ENCODE peak calls at places on chromosomes 16 and 17, in seven cellular contexts. T is fibroblast of lung, L is colonic mucosa, O is mesendoderm, S is H1, M is SK-N-SH, P is IMR-90. J is an unnamed sample.
A peak's percentile ranks its signal among the peaks of the same experiment; 100 is the strongest.

GRCh38 chr17:80888276-80889160 is 103.1 kb upstream of the CHMP6 start:
- DNase-seq in T (no peak), L (no peak), O (no peak), S (no peak), M (no peak), P (no peak), J (no peak)

GRCh38 chr17:82492647-82493516 is 26.6 kb upstream of the FOXK2 start:
- DNase-seq in T (peak; percentile 75), L (no peak), O (no peak), S (no peak), M (peak; percentile 48), P (peak; percentile 76), J (no peak)

GRCh38 chr17:49015924-49016774 is 19.0 kb downstream of the IGF2BP1 start:
- DNase-seq in T (peak; percentile 33), L (no peak), O (no peak), S (no peak), M (no peak), P (peak; percentile 20), J (no peak)

GRCh38 chr17:31544186-31544585 is 152.7 kb downstream of the RAB11FIP4 start:
- DNase-seq in T (no peak), L (no peak), O (no peak), S (no peak), M (no peak), P (no peak), J (no peak)

GRCh38 chr17:66850692-66851091 is 15.8 kb downstream of the CACNG5 start:
- DNase-seq in T (no peak), L (no peak), O (no peak), S (no peak), M (no peak), P (no peak), J (no peak)

GRCh38 chr16:85384831-85385462 is 228.2 kb upstream of the GSE1 start:
- DNase-seq in T (no peak), L (peak; percentile 83), O (no peak), S (no peak), M (no peak), P (no peak), J (no peak)

GRCh38 chr16:72791786-72792185 is 256.1 kb downstream of the ZFHX3 start:
- DNase-seq in T (no peak), L (no peak), O (no peak), S (no peak), M (no peak), P (no peak), J (no peak)

GRCh38 chr17:14125518-14126125 is 56.3 kb downstream of the COX10 start:
- DNase-seq in T (no peak), L (no peak), O (no peak), S (no peak), M (no peak), P (no peak), J (no peak)

GRCh38 chr17:42098747-42099399 is 600 bp upstream of the ZNF385C start:
- DNase-seq in T (no peak), L (no peak), O (no peak), S (no peak), M (peak; percentile 54), P (no peak), J (peak; percentile 35)

GRCh38 chr17:75877752-75878173 is 618 bp downstream of the TRIM47 start:
- DNase-seq in T (peak; percentile 57), L (peak; percentile 81), O (peak; percentile 85), S (no peak), M (peak; percentile 93), P (peak; percentile 71), J (peak; percentile 93)

GRCh38 chr16:49158029-49158642 is 123.5 kb downstream of the CBLN1 start:
- DNase-seq in T (peak; percentile 5), L (peak; percentile 32), O (peak; percentile 71), S (no peak), M (no peak), P (peak; percentile 33), J (peak; percentile 91)

GRCh38 chr17:47829870-47830269 is 1.5 kb downstream of the MRPL10 start:
- DNase-seq in T (no peak), L (no peak), O (no peak), S (no peak), M (no peak), P (no peak), J (no peak)

GRCh38 chr17:44801880-44802279 is 28.2 kb downstream of the GJC1 start:
- DNase-seq in T (no peak), L (no peak), O (no peak), S (no peak), M (no peak), P (no peak), J (no peak)

GRCh38 chr16:89064606-89065444 is 28.8 kb upstream of the ACSF3 start:
- DNase-seq in T (no peak), L (no peak), O (no peak), S (no peak), M (no peak), P (no peak), J (no peak)

GRCh38 chr17:74750327-74751069 is 2.1 kb downstream of the NHERF1 start:
- DNase-seq in T (no peak), L (peak; percentile 64), O (no peak), S (no peak), M (no peak), P (no peak), J (no peak)
- H3K4me1 ChIP-seq in T (peaks cover 9% of the 10 kb centered on the region), L (peaks cover 14% of the 10 kb centered on the region), O (peaks cover 35% of the 10 kb centered on the region), S (peaks cover 28% of the 10 kb centered on the region), M (peaks cover 26% of the 10 kb centered on the region), P (peaks cover 8% of the 10 kb centered on the region), J (peaks cover 43% of the 10 kb centered on the region)

DNA sequence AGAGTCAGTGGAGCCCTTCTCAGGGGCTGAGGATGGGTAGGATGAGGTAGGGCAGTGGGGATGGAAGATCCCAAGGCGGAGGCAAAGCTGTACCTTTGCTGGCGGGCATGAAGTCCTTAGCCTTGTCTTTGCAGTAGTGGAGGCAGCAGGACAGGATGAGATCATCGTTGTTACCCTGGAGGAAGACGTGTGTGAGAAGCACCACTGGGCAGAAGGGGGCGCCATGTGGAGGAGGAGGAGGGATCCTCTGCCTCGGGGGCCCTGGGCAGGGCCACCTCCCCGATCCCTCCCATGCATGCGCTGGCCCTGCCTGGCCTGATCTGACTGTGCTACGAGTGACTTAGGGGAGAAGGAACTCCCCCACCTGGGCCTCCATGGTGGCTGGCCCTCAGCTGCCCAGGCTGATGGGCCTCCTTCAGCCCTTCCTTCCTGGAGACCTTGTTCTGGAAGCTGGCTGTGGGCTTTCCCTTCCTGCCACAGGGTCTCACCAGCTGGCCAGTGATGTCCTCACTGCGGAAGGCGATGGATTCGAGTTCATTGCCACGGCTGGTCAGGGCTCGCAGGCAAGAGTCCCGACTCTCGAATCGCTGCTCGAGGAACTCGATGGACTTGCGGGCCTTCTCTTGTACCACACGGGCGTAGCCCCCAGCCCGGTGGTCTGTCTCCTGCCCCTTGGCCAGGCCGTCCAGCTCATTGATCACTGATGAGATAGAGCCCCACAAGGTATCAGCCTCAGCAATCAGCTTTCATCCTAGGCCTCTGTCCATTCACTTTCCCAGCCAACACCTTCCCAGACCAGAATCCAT is 10.3 kb downstream of the HIC1 start:
- DNase-seq in T (no peak), L (no peak), O (peak; percentile 92), S (no peak), M (peak; percentile 66), P (peak; percentile 68), J (peak; percentile 74)
- H3K9ac ChIP-seq in T (peak overlapping the region; percentile 14), L (peak overlapping the region; percentile 33), O (peak overlapping the region; percentile 21), S (peak overlapping the region; percentile 4), M (no peak overlapping the region), P (peak overlapping the region; percentile 9), J (no peak overlapping the region)

GRCh38 chr17:40448213-40448638 is 5.0 kb downstream of the IGFBP4 start:
- DNase-seq in T (peak; percentile 60), L (peak; percentile 70), O (no peak), S (no peak), M (no peak), P (peak; percentile 23), J (no peak)

GRCh38 chr17:40450175-40450574 is 6.9 kb downstream of the IGFBP4 start:
- DNase-seq in T (peak; percentile 56), L (peak; percentile 92), O (peak; percentile 80), S (peak; percentile 49), M (no peak), P (peak; percentile 45), J (peak; percentile 49)

GRCh38 chr17:40451420-40451819 is 8.2 kb downstream of the IGFBP4 start:
- DNase-seq in T (peak; percentile 98), L (peak; percentile 40), O (no peak), S (no peak), M (peak; percentile 89), P (peak; percentile 91), J (no peak)

GRCh38 chr17:40447148-40447644 is 3.9 kb downstream of the IGFBP4 start:
- DNase-seq in T (no peak), L (peak; percentile 47), O (no peak), S (no peak), M (no peak), P (no peak), J (no peak)

DNA sequence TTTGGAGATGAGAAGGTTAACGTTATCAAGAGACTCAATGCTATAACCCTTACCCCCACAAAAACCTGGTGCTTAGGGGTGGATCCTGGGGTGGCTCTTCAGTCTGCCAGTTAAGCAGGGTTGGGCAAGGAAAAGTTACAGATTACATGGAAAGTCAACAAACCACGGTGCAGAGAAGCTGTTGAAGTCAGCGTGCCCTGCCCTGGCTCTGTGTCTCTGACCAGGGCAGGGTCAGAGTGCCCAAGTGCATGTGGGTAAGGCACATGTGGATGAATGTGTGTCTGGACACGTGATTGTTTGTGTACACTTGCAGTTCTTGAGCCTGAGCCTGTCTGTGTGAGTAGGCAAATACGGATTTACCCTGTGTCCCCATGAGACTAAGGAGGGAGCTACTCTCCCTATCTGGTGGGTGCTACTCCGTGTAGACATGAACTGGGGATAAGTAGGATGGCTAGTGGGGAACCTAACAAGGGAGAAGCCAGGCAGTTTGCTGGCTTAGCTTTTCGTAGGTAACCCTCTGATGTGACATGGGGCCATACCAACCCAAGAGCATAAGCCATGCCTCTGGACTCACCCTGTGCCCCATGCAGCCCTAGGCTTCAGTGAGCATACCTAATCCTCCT is 5.5 kb downstream of the IGFBP4 start:
- DNase-seq in T (peak; percentile 61), L (peak; percentile 89), O (no peak), S (no peak), M (no peak), P (peak; percentile 29), J (no peak)
- H3K4me1 ChIP-seq in T (peaks cover 57% of the 10 kb centered on the region), L (peaks cover 26% of the 10 kb centered on the region), O (peaks cover 3% of the 10 kb centered on the region), S (peaks cover 11% of the 10 kb centered on the region), M (peaks cover 71% of the 10 kb centered on the region), P (peaks cover 45% of the 10 kb centered on the region), J (peaks cover 10% of the 10 kb centered on the region)

GRCh38 chr17:36547776-36548175 is 3.1 kb downstream of the GGNBP2 start:
- DNase-seq in T (no peak), L (no peak), O (no peak), S (no peak), M (no peak), P (no peak), J (no peak)
- H3K9ac ChIP-seq in T (no peak overlapping the region), L (no peak overlapping the region), O (peak overlapping the region; percentile 5), S (no peak overlapping the region), M (peak overlapping the region; percentile 88), P (peak overlapping the region; percentile 23), J (peak overlapping the region; percentile 80)

DNA sequence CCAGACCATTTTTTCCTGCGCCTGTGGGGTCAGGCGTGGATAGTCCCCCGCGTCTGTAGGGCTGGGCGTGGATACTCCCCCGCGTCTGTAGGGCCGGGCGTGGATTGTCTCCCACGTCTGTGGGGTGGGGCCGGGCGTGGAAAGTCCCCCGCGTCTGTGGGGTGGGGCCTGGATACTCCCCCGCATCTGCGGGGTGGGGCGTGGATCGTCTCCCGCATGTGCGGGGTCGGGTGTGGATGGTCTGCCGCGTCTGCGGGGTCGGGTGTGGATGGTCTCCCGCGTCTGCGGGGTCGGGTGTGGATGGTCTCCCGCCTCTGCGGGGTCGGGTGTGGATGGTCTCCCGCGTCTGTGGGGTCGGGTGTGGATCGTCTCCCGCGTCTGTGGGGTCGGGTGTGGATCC is 3.1 kb downstream of the GNPTG start:
- DNase-seq in T (no peak), L (no peak), O (no peak), S (no peak), M (no peak), P (no peak), J (no peak)
- H3K4me1 ChIP-seq in T (peaks cover 5% of the 10 kb centered on the region), L (peaks cover 4% of the 10 kb centered on the region), O (peaks cover 2% of the 10 kb centered on the region), S (peaks cover 3% of the 10 kb centered on the region), M (peaks cover 15% of the 10 kb centered on the region), P (peaks cover 14% of the 10 kb centered on the region), J (no peaks in the 10 kb centered on the region)

J was measured in neural progenitor cell.